ENCODE peak calls at places on chromosome 12, in five cellular contexts. T, U, J, K and D are unnamed samples.

GRCh38 chr12:19200261-19200660 is 70.7 kb downstream of the PLEKHA5 start:
- DNase-seq in T (no peak), U (no peak), J (no peak), K (no peak), D (no peak)

GRCh38 chr12:70756791-70757190 is 119.6 kb upstream of the PTPRB start:
- DNase-seq in T (no peak), U (no peak), J (no peak), K (no peak), D (no peak)

GRCh38 chr12:108169671-108170070 is 40.6 kb downstream of the WSCD2 start:
- DNase-seq in T (no peak), U (no peak), J (no peak), K (no peak), D (no peak)

GRCh38 chr12:14258468-14258947 is 107.0 kb upstream of the ATF7IP start:
- DNase-seq in T (no peak), U (no peak), J (no peak), K (no peak), D (no peak)

GRCh38 chr12:5073838-5074237 is 30.2 kb downstream of the KCNA5 start:
- DNase-seq in T (no peak), U (no peak), J (no peak), K (no peak), D (no peak)

GRCh38 chr12:58117201-58117600 is 175.8 kb downstream of the ATP23 start:
- DNase-seq in T (no peak), U (no peak), J (no peak), K (no peak), D (no peak)

GRCh38 chr12:70555081-70555480 is 82.1 kb downstream of the PTPRB start:
- DNase-seq in T (no peak), U (no peak), J (no peak), K (no peak), D (no peak)

GRCh38 chr12:6238875-6239274 is 38.7 kb downstream of the CD9 start:
- DNase-seq in T (no peak), U (no peak), J (no peak), K (no peak), D (no peak)

GRCh38 chr12:94954029-94954685 is 49.3 kb downstream of the NDUFA12 start:
- DNase-seq in T (peak), U (peak), J (no peak), K (no peak), D (no peak)

GRCh38 chr12:128069359-128069997 is 197.5 kb upstream of the TMEM132C start:
- DNase-seq in T (no peak), U (peak), J (peak), K (no peak), D (no peak)

GRCh38 chr12:26373606-26374495 is 178.5 kb downstream of the SSPN start:
- DNase-seq in T (no peak), U (no peak), J (no peak), K (no peak), D (no peak)

GRCh38 chr12:25069221-25069620 is 120.3 kb upstream of the BCAT1 start:
- DNase-seq in T (no peak), U (no peak), J (no peak), K (no peak), D (no peak)

GRCh38 chr12:119748512-119748911 is 80.6 kb downstream of the PRKAB1 start:
- DNase-seq in T (no peak), U (no peak), J (no peak), K (no peak), D (no peak)

GRCh38 chr12:69150796-69151127 is 88.6 kb upstream of the CPSF6 start:
- DNase-seq in T (no peak), U (no peak), J (no peak), K (no peak), D (no peak)

GRCh38 chr12:53484686-53485567 is 14.3 kb downstream of the MAP3K12 start:
- DNase-seq in T (peak), U (no peak), J (no peak), K (no peak), D (no peak)

GRCh38 chr12:120965125-120965524 is 13.2 kb upstream of the HNF1A start:
- DNase-seq in T (no peak), U (no peak), J (no peak), K (no peak), D (no peak)

GRCh38 chr12:109422251-109422650 is 54.8 kb downstream of the KCTD10 start:
- DNase-seq in T (no peak), U (no peak), J (no peak), K (no peak), D (no peak)

GRCh38 chr12:110582286-110583136 is 607 bp downstream of the PPTC7 start:
- DNase-seq in T (no peak), U (no peak), J (no peak), K (peak), D (peak)

GRCh38 chr12:118391424-118391823 is 15.1 kb downstream of the SUDS3 start:
- DNase-seq in T (no peak), U (no peak), J (no peak), K (no peak), D (no peak)

GRCh38 chr12:92971869-92972524 is 42.9 kb upstream of the EEA1 start:
- DNase-seq in T (no peak), U (peak), J (no peak), K (no peak), D (peak)

GRCh38 chr12:104870797-104871196 is 87.3 kb downstream of the SLC41A2 start:
- DNase-seq in T (no peak), U (no peak), J (no peak), K (no peak), D (no peak)

GRCh38 chr12:88472775-88473174 is 107.5 kb downstream of the KITLG start:
- DNase-seq in T (no peak), U (no peak), J (no peak), K (no peak), D (no peak)

GRCh38 chr12:131345521-131346436 is 365.1 kb upstream of the SFSWAP start:
- DNase-seq in T (no peak), U (no peak), J (no peak), K (no peak), D (no peak)

GRCh38 chr12:48197549-48197966 is 5.5 kb downstream of the OR10AD1 start:
- DNase-seq in T (peak), U (no peak), J (no peak), K (no peak), D (no peak)

GRCh38 chr12:104859144-104859543 is 98.9 kb downstream of the SLC41A2 start:
- DNase-seq in T (peak), U (peak), J (no peak), K (no peak), D (no peak)

GRCh38 chr12:118190266-118190665 is 54.3 kb downstream of the PEBP1 start:
- DNase-seq in T (no peak), U (no peak), J (no peak), K (no peak), D (no peak)

GRCh38 chr12:25072901-25073645 is 121.9 kb downstream of the DNAI7 start:
- DNase-seq in T (no peak), U (no peak), J (no peak), K (no peak), D (no peak)

GRCh38 chr12:53983580-53984572 is 1.1 kb upstream of the HOXC10 start:
- DNase-seq in T (no peak), U (no peak), J (no peak), K (no peak), D (peak)

GRCh38 chr12:124303579-124304313 is 8.9 kb downstream of the RFLNA start:
- DNase-seq in T (no peak), U (no peak), J (no peak), K (no peak), D (no peak)

GRCh38 chr12:123929869-123930583 is 42.6 kb downstream of the CCDC92 start:
- DNase-seq in T (no peak), U (no peak), J (no peak), K (no peak), D (no peak)

GRCh38 chr12:121537814-121538698 is 42.8 kb downstream of the KDM2B start:
- DNase-seq in T (no peak), U (no peak), J (no peak), K (peak), D (no peak)

GRCh38 chr12:125329239-125330238 is 264.3 kb downstream of the AACS start:
- DNase-seq in T (no peak), U (no peak), J (peak), K (no peak), D (no peak)

GRCh38 chr12:114747156-114747555 is 63.2 kb upstream of the TBX3 start:
- DNase-seq in T (no peak), U (no peak), J (no peak), K (no peak), D (no peak)

GRCh38 chr12:57756406-57757341 is 1.8 kb downstream of the MARCHF9 start:
- DNase-seq in T (no peak), U (no peak), J (no peak), K (no peak), D (peak)

GRCh38 chr12:47223848-47224213 is 144.1 kb upstream of the AMIGO2 start:
- DNase-seq in T (no peak), U (no peak), J (no peak), K (peak), D (no peak)

GRCh38 chr12:49619286-49619685 is 4.1 kb upstream of the PRPF40B start:
- DNase-seq in T (peak), U (no peak), J (no peak), K (no peak), D (no peak)

GRCh38 chr12:123094349-123095073 is 56.4 kb downstream of the PITPNM2 start:
- DNase-seq in T (peak), U (peak), J (no peak), K (no peak), D (peak)

GRCh38 chr12:122641976-122642375 is 61.2 kb downstream of the HCAR2 start:
- DNase-seq in T (no peak), U (no peak), J (no peak), K (no peak), D (no peak)

GRCh38 chr12:25186788-25187397 is 8.1 kb downstream of the DNAI7 start:
- DNase-seq in T (no peak), U (no peak), J (no peak), K (no peak), D (no peak)

DNA sequence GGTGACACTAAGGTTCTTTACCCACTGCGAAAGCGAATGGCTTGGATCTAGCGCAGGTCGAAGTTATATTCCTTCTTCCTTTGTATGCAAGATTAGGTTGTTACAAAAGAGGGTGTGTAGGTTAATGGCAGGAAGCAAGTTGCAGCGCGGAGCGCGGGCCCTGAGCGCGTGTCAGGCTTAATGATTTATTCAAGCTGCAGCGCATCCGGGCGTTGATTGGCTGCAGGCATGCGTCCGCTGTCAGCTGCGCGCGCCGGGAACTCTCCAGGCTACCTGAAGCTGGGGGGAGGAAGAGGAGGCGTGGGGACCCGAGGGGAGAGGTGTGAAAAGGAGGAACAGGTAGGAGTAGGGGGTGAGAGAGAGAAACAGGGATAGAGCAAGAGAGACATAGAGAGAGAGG is 7.4 kb downstream of the ASCL1 start:
- DNase-seq in T (no peak), U (no peak), J (no peak), K (no peak), D (no peak)
- H3K4me3 ChIP-seq in T (no peak), U (no peak), J (peak), K (no peak), D (no peak)

GRCh38 chr12:65961731-65962130 is 137.4 kb downstream of the HMGA2 start:
- DNase-seq in T (no peak), U (no peak), J (no peak), K (no peak), D (peak)
- H3K4me3 ChIP-seq in T (no peak), U (no peak), J (no peak), K (no peak), D (no peak)

DNA sequence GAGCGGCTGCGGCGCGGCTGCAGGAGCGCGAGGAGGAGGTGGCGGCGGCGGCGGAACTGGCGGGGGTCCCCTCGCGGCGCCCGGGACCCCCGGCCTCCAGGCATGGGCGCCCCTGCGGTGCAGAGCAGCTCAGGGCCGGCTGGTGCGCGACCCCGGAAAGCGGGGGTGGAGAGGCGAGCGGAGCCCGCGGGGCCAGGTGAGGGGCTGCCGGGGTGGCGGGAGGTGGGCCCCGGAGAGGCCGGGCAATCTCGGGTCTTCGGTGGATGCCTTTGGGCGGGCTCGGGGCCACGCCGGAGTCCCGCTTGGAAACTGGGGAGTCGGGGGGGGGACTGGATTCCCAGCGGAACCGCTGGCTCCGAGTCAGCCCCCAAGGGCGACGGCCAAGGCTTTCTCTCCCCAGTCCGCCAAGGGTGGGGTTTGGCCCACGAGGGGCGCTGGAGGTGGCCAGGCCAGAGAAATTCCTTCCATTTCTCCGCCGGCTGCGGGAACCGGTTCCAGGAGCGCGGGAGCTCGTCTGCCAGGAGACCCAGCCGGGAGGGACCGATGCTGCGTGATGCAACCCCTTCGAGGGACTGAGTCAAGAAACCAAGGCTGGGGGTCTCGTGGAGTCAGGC is 13.9 kb upstream of the NR4A1 start:
- DNase-seq in T (no peak), U (no peak), J (no peak), K (peak), D (peak)
- H3K4me3 ChIP-seq in T (peak), U (peak), J (peak), K (peak), D (peak)

DNA sequence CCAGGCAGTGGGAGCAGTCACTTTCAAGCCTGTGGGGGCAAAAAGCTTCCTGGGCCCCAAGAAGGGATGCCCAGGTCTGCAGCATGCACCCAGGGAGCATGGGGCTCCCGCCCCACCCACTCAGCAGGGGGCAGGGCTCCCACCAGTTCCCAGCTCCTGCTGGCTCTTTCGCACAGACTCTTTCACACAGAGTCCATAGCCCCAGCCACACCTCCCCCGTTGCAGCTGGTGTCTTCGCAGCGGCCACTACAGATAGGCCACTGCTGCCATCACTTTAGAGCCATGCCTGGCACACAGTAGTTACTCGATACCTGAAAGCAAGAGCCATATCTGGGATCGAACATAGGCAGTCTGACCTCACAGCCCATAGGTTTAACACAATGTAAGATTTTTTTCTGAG is 98.2 kb downstream of the NUAK1 start:
- DNase-seq in T (no peak), U (no peak), J (no peak), K (no peak), D (no peak)
- H3K4me3 ChIP-seq in T (no peak), U (no peak), J (no peak), K (no peak), D (no peak)

GRCh38 chr12:116222358-116222757 is 55.1 kb downstream of the MED13L start:
- DNase-seq in T (no peak), U (peak), J (no peak), K (peak), D (peak)
- H3K4me3 ChIP-seq in T (no peak), U (no peak), J (no peak), K (peak), D (no peak)

DNA sequence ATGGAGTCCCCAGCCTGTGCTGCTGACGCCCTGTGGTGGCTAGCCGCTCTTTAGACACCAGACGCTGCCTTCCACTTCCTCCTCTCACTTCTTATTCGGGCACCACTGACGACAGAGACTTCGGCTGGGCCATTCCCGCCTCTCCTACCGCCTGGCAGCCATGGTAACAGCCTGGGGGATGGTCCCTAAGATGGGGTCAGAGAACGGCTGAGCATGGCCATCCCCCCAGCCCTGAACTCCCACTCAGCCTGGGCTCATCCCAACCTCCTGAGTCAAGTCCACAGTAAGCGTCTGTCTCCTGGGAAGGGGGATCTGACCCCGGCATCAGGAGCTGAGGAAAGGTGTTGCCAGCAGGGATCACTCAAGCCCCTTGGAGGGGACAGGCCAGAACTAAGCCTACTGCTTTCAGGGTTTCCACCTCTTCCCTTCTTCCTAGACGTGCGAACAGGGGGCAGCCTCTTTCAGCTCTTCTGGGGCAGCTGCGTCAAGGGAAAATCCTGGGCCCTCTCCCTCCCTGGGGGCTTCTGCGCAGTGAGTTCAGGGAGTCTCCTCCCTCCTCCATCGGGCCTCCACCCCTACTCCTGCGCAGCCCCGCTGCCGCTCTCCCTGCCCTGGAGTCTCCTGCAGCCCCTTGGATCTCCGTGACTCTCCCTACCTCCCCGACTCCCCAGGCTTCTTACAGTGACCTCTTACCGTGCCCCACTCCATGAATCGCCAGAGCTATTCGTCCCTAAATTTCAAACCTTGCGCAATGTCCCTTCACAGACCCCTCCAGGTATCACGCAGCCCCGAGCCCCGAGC is 643 bp upstream of the TAMALIN start:
- DNase-seq in T (no peak), U (no peak), J (no peak), K (peak), D (no peak)
- H3K4me3 ChIP-seq in T (no peak), U (peak), J (peak), K (peak), D (peak)